ENCODE peak calls at places on chromosomes 12 and 14, in six cellular contexts. A is NCI-H524; K is sigmoid colon; G is transverse colon; U is activated CD4-positive, alpha-beta T cell treated with anti-CD3 and anti-CD28 coated beads, Interleukin-2, amount 50 U/mL, for 24 hours; R is ascending aorta. X is an unnamed sample.

GRCh38 chr12:98870521-98870920 is 225.4 kb downstream of the APAF1 start:
- DNase-seq in A (peak), K (no peak), G (no peak), U (no peak), R (no peak), X (no peak)

GRCh38 chr12:10409387-10409786 is at the start of gene KLRC4:
- DNase-seq in A (no peak), K (no peak), G (no peak), U (no peak), R (no peak), X (peak)

GRCh38 chr12:25764892-25765291 is 193.6 kb upstream of the RASSF8 start:
- DNase-seq in A (no peak), K (no peak), G (no peak), U (no peak), R (no peak), X (no peak)

GRCh38 chr12:104063712-104064030 is 660 bp upstream of the HCFC2 start:
- DNase-seq in A (no peak), K (peak), G (no peak), U (no peak), R (no peak), X (no peak)

GRCh38 chr12:101474711-101475386 is at the start of gene SPIC:
- DNase-seq in A (no peak), K (no peak), G (no peak), U (no peak), R (no peak), X (no peak)

GRCh38 chr14:83473846-83474245 is 1940.2 kb upstream of the SEL1L start:
- DNase-seq in A (no peak), K (no peak), G (no peak), U (no peak), R (no peak), X (no peak)

GRCh38 chr12:122865268-122866231 is 30.3 kb downstream of the HIP1R start:
- DNase-seq in A (peak), K (peak), G (no peak), U (no peak), R (no peak), X (no peak)

GRCh38 chr12:101823891-101824290 is 6.9 kb downstream of the GNPTAB start:
- DNase-seq in A (peak), K (peak), G (peak), U (peak), R (no peak), X (no peak)

GRCh38 chr14:70108419-70108818 is 80.3 kb downstream of the SLC8A3 start:
- DNase-seq in A (no peak), K (no peak), G (no peak), U (no peak), R (no peak), X (no peak)

GRCh38 chr12:10285919-10286318 is 21.8 kb upstream of the KLRD1 start:
- DNase-seq in A (no peak), K (no peak), G (peak), U (no peak), R (no peak), X (no peak)

GRCh38 chr12:91133871-91134270 is 22.6 kb upstream of the LUM start:
- DNase-seq in A (no peak), K (no peak), G (no peak), U (no peak), R (no peak), X (no peak)

GRCh38 chr14:36944307-36945010 is 227.9 kb downstream of the SLC25A21 start:
- DNase-seq in A (no peak), K (no peak), G (no peak), U (no peak), R (no peak), X (no peak)

GRCh38 chr12:49325606-49326005 is 2.6 kb downstream of the TROAP start:
- DNase-seq in A (no peak), K (peak), G (no peak), U (no peak), R (no peak), X (no peak)

GRCh38 chr12:14952295-14952995 is 9.0 kb downstream of the ARHGDIB start:
- DNase-seq in A (no peak), K (no peak), G (peak), U (no peak), R (no peak), X (no peak)

GRCh38 chr12:117489671-117490070 is 128.2 kb upstream of the NOS1 start:
- DNase-seq in A (no peak), K (no peak), G (no peak), U (no peak), R (no peak), X (no peak)